ENCODE peak calls at places on chromosomes 1 and 21, in four cellular contexts. L, Z, M and B are unnamed samples.

GRCh38 chr1:13494025-13494424 is 19.8 kb downstream of the LRRC38 start:
- DNase-seq in L (no peak), Z (no peak), M (no peak), B (no peak)

GRCh38 chr1:220872296-220872695 is 6.9 kb upstream of the HLX start:
- DNase-seq in L (no peak), Z (no peak), M (no peak), B (no peak)

GRCh38 chr1:200314085-200314750 is 95.6 kb downstream of the ZNF281 start:
- DNase-seq in L (no peak), Z (no peak), M (no peak), B (no peak)

GRCh38 chr1:156676820-156677615 is at the start of gene NES:
- DNase-seq in L (peak; percentile 59), Z (no peak), M (no peak), B (no peak)

GRCh38 chr21:42414928-42415769 is 11.4 kb downstream of the UBASH3A start:
- DNase-seq in L (no peak), Z (no peak), M (peak; percentile 35), B (no peak)

GRCh38 chr1:80533178-80533577 is 1267.6 kb upstream of the ADGRL2 start:
- DNase-seq in L (no peak), Z (no peak), M (no peak), B (no peak)

GRCh38 chr1:31576201-31576669 is at the start of gene TINAGL1:
- DNase-seq in L (peak; percentile 92), Z (no peak), M (peak; percentile 91), B (no peak)

GRCh38 chr1:200896571-200897187 is 2.0 kb downstream of the INAVA start:
- DNase-seq in L (peak; percentile 95), Z (no peak), M (peak; percentile 93), B (no peak)

GRCh38 chr1:110087812-110088738 is 17.6 kb upstream of the ALX3 start:
- DNase-seq in L (peak; percentile 55), Z (peak; percentile 19), M (no peak), B (peak; percentile 76)